ENCODE peak calls at places on chromosomes 7 and 10, in seven cellular contexts. R is T-helper 1 cell; Z is stimulated activated CD8-positive, alpha-beta memory T cell treated with anti-CD3 and anti-CD28 coated beads, Interleukin-2, amount 100 ng/mL, for 48 hours; B is ureter; V is KBM-7; D is GM23338; H is IMR-90. T is an unnamed sample.

GRCh38 chr7:151059362-151060112 is at the start of gene SLC4A2:
- DNase-seq in R (peak), Z (peak), B (peak), V (peak), D (peak), H (peak), T (peak)

GRCh38 chr7:17802056-17802455 is 138.2 kb downstream of the SNX13 start:
- DNase-seq in R (no peak), Z (no peak), B (no peak), V (no peak), D (no peak), H (peak), T (no peak)

GRCh38 chr7:7504910-7505704 is 30.6 kb downstream of the COL28A1 start:
- DNase-seq in R (no peak), Z (no peak), B (no peak), V (no peak), D (no peak), H (no peak), T (no peak)

GRCh38 chr10:13787015-13787421 is 200.3 kb downstream of the PRPF18 start:
- DNase-seq in R (peak), Z (peak), B (no peak), V (no peak), D (no peak), H (peak), T (no peak)

GRCh38 chr10:106935978-106936451 is 228.5 kb downstream of the SORCS1 start:
- DNase-seq in R (no peak), Z (no peak), B (no peak), V (peak), D (no peak), H (no peak), T (no peak)

GRCh38 chr7:101645951-101646350 is 16.9 kb upstream of the MYL10 start:
- DNase-seq in R (no peak), Z (no peak), B (no peak), V (no peak), D (no peak), H (no peak), T (no peak)

GRCh38 chr7:130986271-130986690 is 252.3 kb upstream of the KLF14 start:
- DNase-seq in R (no peak), Z (no peak), B (no peak), V (no peak), D (no peak), H (no peak), T (no peak)

GRCh38 chr10:8060010-8060703 is 5.7 kb downstream of the GATA3 start:
- DNase-seq in R (peak), Z (no peak), B (no peak), V (peak), D (peak), H (peak), T (no peak)

GRCh38 chr7:112398534-112398933 is 51.7 kb upstream of the IFRD1 start:
- DNase-seq in R (peak), Z (no peak), B (no peak), V (peak), D (no peak), H (no peak), T (peak)

GRCh38 chr10:12417341-12417740 is 68.0 kb downstream of the CAMK1D start:
- DNase-seq in R (no peak), Z (no peak), B (no peak), V (no peak), D (no peak), H (no peak), T (no peak)

GRCh38 chr10:78787095-78787494 is 281.7 kb upstream of the ZMIZ1 start:
- DNase-seq in R (no peak), Z (no peak), B (no peak), V (no peak), D (no peak), H (no peak), T (no peak)